ENCODE peak calls at places on chromosomes 16 and 17, in seven cellular contexts. M is fibroblast of pulmonary artery; T is activated CD4-positive, alpha-beta T cell treated with anti-CD3 and anti-CD28 coated beads, Interleukin-2, amount 50 U/mL, for 48 hours; K is stimulated activated CD4-positive, alpha-beta T cell treated with anti-CD3 and anti-CD28 coated beads, Interleukin-12 subunit alpha, Interleukin-12 subunit beta, amount 100 ng/mL, for 48 hours; S is activated T-cell treated with anti-CD3 and anti-CD28 coated beads, Interleukin-2, amount 50 U/mL, for 4 hours; I is EL; G is lower leg skin. Z is an unnamed sample.

GRCh38 chr17:81400939-81401726 is 5.9 kb downstream of the BAHCC1 start:
- DNase-seq in K (no peak), M (no peak), S (no peak), G (no peak), T (no peak), I (no peak), Z (no peak)

GRCh38 chr16:25066426-25066746 is 45.2 kb upstream of the LCMT1 start:
- DNase-seq in M (no peak), T (no peak), G (no peak), K (no peak), I (no peak), S (no peak), Z (no peak)

GRCh38 chr17:56292010-56292409 is 138.7 kb downstream of the ANKFN1 start:
- DNase-seq in G (no peak), T (no peak), M (peak; percentile 39), K (no peak), S (no peak), I (peak; percentile 90), Z (no peak)

GRCh38 chr17:3512512-3513171 is 36.8 kb downstream of the ASPA start:
- DNase-seq in K (no peak), M (peak; percentile 60), T (no peak), S (no peak), I (peak; percentile 8), G (peak; percentile 93), Z (no peak)

GRCh38 chr17:74190154-74190553 is 13.3 kb upstream of the RPL38 start:
- DNase-seq in K (no peak), G (no peak), I (peak; percentile 34), S (no peak), T (no peak), M (peak; percentile 74), Z (no peak)

GRCh38 chr16:8655184-8655717 is 19.2 kb upstream of the ABAT start:
- DNase-seq in T (peak; percentile 59), M (peak; percentile 63), K (peak; percentile 30), S (no peak), I (peak; percentile 44), G (peak; percentile 58), Z (peak; percentile 60)

GRCh38 chr17:83179378-83179777 is 100.0 kb downstream of the METRNL start:
- DNase-seq in T (no peak), M (no peak), S (no peak), K (no peak), G (peak; percentile 84), I (no peak), Z (no peak)

GRCh38 chr17:50947844-50948514 is 81.8 kb upstream of the TOB1 start:
- DNase-seq in S (no peak), G (peak; percentile 92), M (no peak), K (no peak), T (no peak), I (no peak), Z (no peak)

GRCh38 chr17:75091855-75092327 is 4.1 kb downstream of the SLC16A5 start:
- DNase-seq in M (no peak), S (no peak), I (no peak), K (no peak), G (no peak), T (no peak), Z (no peak)

GRCh38 chr17:32494621-32495346 is 8.0 kb downstream of the CDK5R1 start:
- DNase-seq in I (no peak), G (peak; percentile 81), M (no peak), K (no peak), S (no peak), T (no peak), Z (no peak)

GRCh38 chr17:4293572-4293971 is 29.8 kb upstream of the ANKFY1 start:
- DNase-seq in K (no peak), I (no peak), T (no peak), S (no peak), G (no peak), M (no peak), Z (no peak)

GRCh38 chr17:15513058-15513858 is 45.8 kb upstream of the CDRT4 start:
- DNase-seq in T (no peak), I (no peak), M (peak; percentile 37), K (no peak), S (no peak), G (no peak), Z (no peak)

GRCh38 chr17:6021011-6021400 is 49.2 kb upstream of the WSCD1 start:
- DNase-seq in G (peak; percentile 12), I (no peak), T (no peak), K (no peak), S (no peak), M (no peak), Z (no peak)